ENCODE peak calls at places on chromosomes 5 and 9, in six cellular contexts. Q is NCI-H460; J is anterior cingulate cortex; G is epithelial cell of esophagus; O is foreskin keratinocyte; R is CD8-positive, alpha-beta T cell. H is an unnamed sample.

GRCh38 chr5:134140530-134141201 is 26.2 kb downstream of the TCF7 start:
- DNase-seq in Q (peak), G (peak), R (peak), J (peak), O (peak), H (no peak)

GRCh38 chr5:73266309-73266708 is 93.3 kb downstream of the TMEM174 start:
- DNase-seq in J (no peak), Q (no peak), O (no peak), G (no peak), R (no peak), H (no peak)

GRCh38 chr9:33255006-33255405 is 9.5 kb downstream of the BAG1 start:
- DNase-seq in G (no peak), O (no peak), J (no peak), R (no peak), Q (no peak), H (no peak)

GRCh38 chr9:82555408-82555807 is 507.5 kb downstream of the RASEF start:
- DNase-seq in G (no peak), Q (no peak), J (no peak), R (no peak), O (no peak), H (no peak)

GRCh38 chr9:130414910-130415746 is 29.6 kb upstream of the ASS1 start:
- DNase-seq in R (no peak), J (no peak), Q (no peak), O (no peak), G (no peak), H (no peak)

GRCh38 chr5:147901555-147901954 is 4.8 kb downstream of the C5orf46 start:
- DNase-seq in J (no peak), R (no peak), O (no peak), G (no peak), Q (no peak), H (no peak)

GRCh38 chr9:38405841-38406240 is 13.3 kb downstream of the ALDH1B1 start:
- DNase-seq in O (no peak), R (no peak), G (no peak), J (no peak), Q (no peak), H (no peak)

GRCh38 chr5:15806613-15807012 is 306.6 kb downstream of the FBXL7 start:
- DNase-seq in R (no peak), G (no peak), J (no peak), O (no peak), Q (no peak), H (no peak)

GRCh38 chr9:2125909-2126308 is 110.8 kb downstream of the SMARCA2 start:
- DNase-seq in J (no peak), R (no peak), G (no peak), Q (no peak), O (no peak), H (no peak)

GRCh38 chr9:2026598-2026997 is 11.5 kb downstream of the SMARCA2 start:
- DNase-seq in Q (no peak), O (no peak), J (no peak), G (no peak), R (no peak), H (no peak)

GRCh38 chr5:6829150-6829784 is 116.0 kb downstream of the TENT4A start:
- DNase-seq in Q (no peak), O (peak), G (peak), J (no peak), R (no peak), H (no peak)

GRCh38 chr9:135213566-135213965 is 126.1 kb downstream of the OLFM1 start:
- DNase-seq in R (no peak), J (no peak), O (no peak), Q (no peak), G (no peak), H (no peak)

GRCh38 chr5:179267071-179267670 is 78.1 kb downstream of the ADAMTS2 start:
- DNase-seq in G (no peak), J (no peak), R (no peak), O (no peak), Q (no peak), H (peak)

GRCh38 chr9:33446507-33447403 is 638 bp downstream of the AQP3 start:
- DNase-seq in R (peak), Q (no peak), O (peak), J (no peak), G (peak), H (no peak)

GRCh38 chr5:9365501-9365900 is 180.4 kb downstream of the SEMA5A start:
- DNase-seq in O (no peak), R (no peak), J (no peak), Q (no peak), G (no peak), H (no peak)

GRCh38 chr5:58314356-58315045 is 145.4 kb downstream of the PLK2 start:
- DNase-seq in G (peak), R (no peak), O (peak), J (no peak), Q (peak), H (no peak)

GRCh38 chr9:38486056-38486455 is 61.8 kb upstream of the IGFBPL1 start:
- DNase-seq in R (no peak), G (no peak), O (no peak), J (no peak), Q (no peak), H (no peak)

GRCh38 chr5:102807878-102808502 is 52.9 kb downstream of the PAM start:
- DNase-seq in J (no peak), R (no peak), G (no peak), O (no peak), Q (no peak), H (no peak)

GRCh38 chr5:149153751-149154610 is 12.7 kb downstream of the ABLIM3 start:
- DNase-seq in O (no peak), G (peak), J (no peak), Q (peak), R (no peak), H (peak)

GRCh38 chr5:169200086-169200778 is 100.7 kb downstream of the SLIT3 start:
- DNase-seq in R (no peak), Q (no peak), O (no peak), G (no peak), J (no peak), H (no peak)

GRCh38 chr5:54440456-54440893 is 15.0 kb upstream of the HSPB3 start:
- DNase-seq in O (peak), R (no peak), J (no peak), Q (no peak), G (peak), H (no peak)

GRCh38 chr5:34007116-34007674 is 655 bp downstream of the AMACR start:
- DNase-seq in Q (no peak), G (no peak), J (no peak), R (no peak), O (peak), H (no peak)

GRCh38 chr5:17308326-17309065 is 91.1 kb downstream of the BASP1 start:
- DNase-seq in O (no peak), G (no peak), Q (no peak), J (no peak), R (no peak), H (no peak)

GRCh38 chr5:150694638-150695037 is 6.2 kb downstream of the RBM22 start:
- DNase-seq in Q (no peak), O (no peak), J (no peak), G (no peak), R (no peak), H (no peak)

GRCh38 chr9:16267336-16268036 is 603.0 kb downstream of the BNC2 start:
- DNase-seq in G (no peak), R (no peak), Q (no peak), O (no peak), J (no peak), H (no peak)

GRCh38 chr9:4195285-4195684 is 104.6 kb downstream of the GLIS3 start:
- DNase-seq in J (no peak), Q (no peak), R (no peak), O (no peak), G (no peak), H (no peak)

GRCh38 chr9:137797206-137798120 is 80.1 kb upstream of the CACNA1B start:
- DNase-seq in O (no peak), G (no peak), R (no peak), J (no peak), Q (no peak), H (no peak)

GRCh38 chr5:112630246-112631009 is 107.3 kb upstream of the APC start:
- DNase-seq in Q (no peak), G (peak), R (no peak), O (no peak), J (no peak), H (no peak)

H was measured in Right ventricle myocardium inferior.